ENCODE peak calls at places on chromosomes 7 and 10, in five cellular contexts. O, J, W, F and G are unnamed samples.

GRCh38 chr7:91565499-91566331 is 301.5 kb downstream of the FZD1 start:
- DNase-seq in O (peak; percentile 54), F (no peak), W (peak; percentile 71), J (no peak), G (peak; percentile 72)

GRCh38 chr10:84158061-84158460 is 15.5 kb upstream of the GPR15LG start:
- DNase-seq in F (no peak), O (no peak), J (no peak), W (no peak), G (no peak)

GRCh38 chr10:75982611-75983369 is 551.4 kb downstream of the LRMDA start:
- DNase-seq in F (no peak), J (no peak), W (no peak), O (peak; percentile 34), G (peak; percentile 67)

GRCh38 chr7:112359086-112359485 is 91.2 kb upstream of the IFRD1 start:
- DNase-seq in J (no peak), F (no peak), W (no peak), O (no peak), G (no peak)

GRCh38 chr7:133115596-133115995 is 33.7 kb upstream of the CHCHD3 start:
- DNase-seq in J (no peak), W (peak; percentile 52), O (no peak), F (no peak), G (no peak)

GRCh38 chr7:112150823-112151641 is 55.2 kb downstream of the DOCK4 start:
- DNase-seq in J (no peak), O (no peak), W (peak; percentile 45), F (no peak), G (no peak)

GRCh38 chr7:101201695-101202602 is 1.1 kb upstream of the MOGAT3 start:
- DNase-seq in O (peak; percentile 3), J (no peak), W (peak; percentile 10), F (no peak), G (no peak)

GRCh38 chr10:128095023-128095752 is 31.0 kb downstream of the MKI67 start:
- DNase-seq in J (peak; percentile 46), O (no peak), W (no peak), F (no peak), G (no peak)

GRCh38 chr10:57049096-57049495 is 688.0 kb upstream of the ZWINT start:
- DNase-seq in J (no peak), O (no peak), F (no peak), W (no peak), G (no peak)